ENCODE peak calls at places on chromosome 17, in ten cellular contexts. One of them, this sample, is unnamed.

GRCh38 chr17:4576729-4577322 is 7.5 kb upstream of the SMTNL2 start:
- DNase-seq in ovary: no peak
- DNase-seq in hepatocyte: peak; percentile 85
- DNase-seq in thoracic aorta: no peak
- DNase-seq in IMR-90: no peak
- DNase-seq in breast epithelium: no peak
- DNase-seq in osteoblast: no peak
- DNase-seq in right atrium auricular region: no peak
- DNase-seq in Panc1: no peak
- DNase-seq in left lung: no peak
- DNase-seq in this sample: no peak

GRCh38 chr17:79774561-79774975 is 3.4 kb upstream of the CBX2 start:
- DNase-seq in ovary: no peak
- DNase-seq in hepatocyte: no peak
- DNase-seq in thoracic aorta: no peak
- DNase-seq in IMR-90: no peak
- DNase-seq in breast epithelium: no peak
- DNase-seq in osteoblast: no peak
- DNase-seq in right atrium auricular region: no peak
- DNase-seq in Panc1: no peak
- DNase-seq in left lung: no peak
- DNase-seq in this sample: no peak

GRCh38 chr17:83145358-83145738 is 65.9 kb downstream of the METRNL start:
- DNase-seq in ovary: no peak
- DNase-seq in hepatocyte: no peak
- DNase-seq in thoracic aorta: no peak
- DNase-seq in IMR-90: no peak
- DNase-seq in breast epithelium: peak; percentile 11
- DNase-seq in osteoblast: no peak
- DNase-seq in right atrium auricular region: no peak
- DNase-seq in Panc1: no peak
- DNase-seq in left lung: no peak
- DNase-seq in this sample: peak; percentile 83

GRCh38 chr17:82678265-82678891 is 20.1 kb downstream of the RAB40B start:
- DNase-seq in ovary: no peak
- DNase-seq in hepatocyte: no peak
- DNase-seq in thoracic aorta: no peak
- DNase-seq in IMR-90: no peak
- DNase-seq in breast epithelium: no peak
- DNase-seq in osteoblast: peak; percentile 35
- DNase-seq in right atrium auricular region: no peak
- DNase-seq in Panc1: no peak
- DNase-seq in left lung: peak; percentile 68
- DNase-seq in this sample: no peak

GRCh38 chr17:77592503-77592902 is 366.0 kb upstream of the TNRC6C start:
- DNase-seq in ovary: no peak
- DNase-seq in hepatocyte: no peak
- DNase-seq in thoracic aorta: no peak
- DNase-seq in IMR-90: no peak
- DNase-seq in breast epithelium: no peak
- DNase-seq in osteoblast: no peak
- DNase-seq in right atrium auricular region: no peak
- DNase-seq in Panc1: no peak
- DNase-seq in left lung: no peak
- DNase-seq in this sample: no peak

GRCh38 chr17:79707931-79708891 is 22.5 kb upstream of the ENPP7 start:
- DNase-seq in ovary: peak; percentile 33
- DNase-seq in hepatocyte: peak; percentile 63
- DNase-seq in thoracic aorta: no peak
- DNase-seq in IMR-90: peak; percentile 38
- DNase-seq in breast epithelium: peak; percentile 35
- DNase-seq in osteoblast: peak; percentile 92
- DNase-seq in right atrium auricular region: no peak
- DNase-seq in Panc1: peak; percentile 7
- DNase-seq in left lung: no peak
- DNase-seq in this sample: peak; percentile 91

GRCh38 chr17:3704931-3705717 is 9.2 kb upstream of the P2RX5 start:
- DNase-seq in ovary: no peak
- DNase-seq in hepatocyte: no peak
- DNase-seq in thoracic aorta: no peak
- DNase-seq in IMR-90: no peak
- DNase-seq in breast epithelium: no peak
- DNase-seq in osteoblast: peak; percentile 69
- DNase-seq in right atrium auricular region: no peak
- DNase-seq in Panc1: no peak
- DNase-seq in left lung: no peak
- DNase-seq in this sample: no peak

GRCh38 chr17:58279016-58279671 is 1.6 kb downstream of the MPO start:
- DNase-seq in ovary: peak; percentile 17
- DNase-seq in hepatocyte: no peak
- DNase-seq in thoracic aorta: no peak
- DNase-seq in IMR-90: peak; percentile 30
- DNase-seq in breast epithelium: no peak
- DNase-seq in osteoblast: peak; percentile 82
- DNase-seq in right atrium auricular region: peak; percentile 73
- DNase-seq in Panc1: no peak
- DNase-seq in left lung: peak; percentile 87
- DNase-seq in this sample: no peak

GRCh38 chr17:42142371-42142896 is 12.4 kb downstream of the RAB5C start:
- DNase-seq in ovary: no peak
- DNase-seq in hepatocyte: no peak
- DNase-seq in thoracic aorta: no peak
- DNase-seq in IMR-90: peak; percentile 87
- DNase-seq in breast epithelium: no peak
- DNase-seq in osteoblast: peak; percentile 92
- DNase-seq in right atrium auricular region: no peak
- DNase-seq in Panc1: no peak
- DNase-seq in left lung: no peak
- DNase-seq in this sample: no peak

GRCh38 chr17:35299108-35299507 is 56.2 kb downstream of the SLFN5 start:
- DNase-seq in ovary: no peak
- DNase-seq in hepatocyte: no peak
- DNase-seq in thoracic aorta: no peak
- DNase-seq in IMR-90: no peak
- DNase-seq in breast epithelium: peak; percentile 75
- DNase-seq in osteoblast: no peak
- DNase-seq in right atrium auricular region: no peak
- DNase-seq in Panc1: no peak
- DNase-seq in left lung: no peak
- DNase-seq in this sample: peak; percentile 25

GRCh38 chr17:72900542-72900941 is 191.9 kb downstream of the SLC39A11 start:
- DNase-seq in ovary: no peak
- DNase-seq in hepatocyte: no peak
- DNase-seq in thoracic aorta: no peak
- DNase-seq in IMR-90: peak; percentile 11
- DNase-seq in breast epithelium: no peak
- DNase-seq in osteoblast: no peak
- DNase-seq in right atrium auricular region: no peak
- DNase-seq in Panc1: no peak
- DNase-seq in left lung: no peak
- DNase-seq in this sample: no peak

GRCh38 chr17:5540321-5540720 is 44.0 kb downstream of the NLRP1 start:
- DNase-seq in ovary: no peak
- DNase-seq in hepatocyte: no peak
- DNase-seq in thoracic aorta: no peak
- DNase-seq in IMR-90: no peak
- DNase-seq in breast epithelium: no peak
- DNase-seq in osteoblast: no peak
- DNase-seq in right atrium auricular region: no peak
- DNase-seq in Panc1: no peak
- DNase-seq in left lung: no peak
- DNase-seq in this sample: peak; percentile 12

GRCh38 chr17:33949100-33949499 is 306.0 kb upstream of the CCL2 start:
- DNase-seq in ovary: no peak
- DNase-seq in hepatocyte: peak; percentile 28
- DNase-seq in thoracic aorta: no peak
- DNase-seq in IMR-90: no peak
- DNase-seq in breast epithelium: no peak
- DNase-seq in osteoblast: no peak
- DNase-seq in right atrium auricular region: no peak
- DNase-seq in Panc1: no peak
- DNase-seq in left lung: no peak
- DNase-seq in this sample: peak; percentile 42

GRCh38 chr17:37518816-37519215 is 29.1 kb downstream of the DUSP14 start:
- DNase-seq in ovary: no peak
- DNase-seq in hepatocyte: no peak
- DNase-seq in thoracic aorta: no peak
- DNase-seq in IMR-90: no peak
- DNase-seq in breast epithelium: no peak
- DNase-seq in osteoblast: no peak
- DNase-seq in right atrium auricular region: no peak
- DNase-seq in Panc1: no peak
- DNase-seq in left lung: no peak
- DNase-seq in this sample: no peak

GRCh38 chr17:77164483-77165030 is 23.8 kb downstream of the SEC14L1 start:
- DNase-seq in ovary: no peak
- DNase-seq in hepatocyte: no peak
- DNase-seq in thoracic aorta: no peak
- DNase-seq in IMR-90: peak; percentile 53
- DNase-seq in breast epithelium: no peak
- DNase-seq in osteoblast: no peak
- DNase-seq in right atrium auricular region: no peak
- DNase-seq in Panc1: no peak
- DNase-seq in left lung: no peak
- DNase-seq in this sample: no peak

DNA sequence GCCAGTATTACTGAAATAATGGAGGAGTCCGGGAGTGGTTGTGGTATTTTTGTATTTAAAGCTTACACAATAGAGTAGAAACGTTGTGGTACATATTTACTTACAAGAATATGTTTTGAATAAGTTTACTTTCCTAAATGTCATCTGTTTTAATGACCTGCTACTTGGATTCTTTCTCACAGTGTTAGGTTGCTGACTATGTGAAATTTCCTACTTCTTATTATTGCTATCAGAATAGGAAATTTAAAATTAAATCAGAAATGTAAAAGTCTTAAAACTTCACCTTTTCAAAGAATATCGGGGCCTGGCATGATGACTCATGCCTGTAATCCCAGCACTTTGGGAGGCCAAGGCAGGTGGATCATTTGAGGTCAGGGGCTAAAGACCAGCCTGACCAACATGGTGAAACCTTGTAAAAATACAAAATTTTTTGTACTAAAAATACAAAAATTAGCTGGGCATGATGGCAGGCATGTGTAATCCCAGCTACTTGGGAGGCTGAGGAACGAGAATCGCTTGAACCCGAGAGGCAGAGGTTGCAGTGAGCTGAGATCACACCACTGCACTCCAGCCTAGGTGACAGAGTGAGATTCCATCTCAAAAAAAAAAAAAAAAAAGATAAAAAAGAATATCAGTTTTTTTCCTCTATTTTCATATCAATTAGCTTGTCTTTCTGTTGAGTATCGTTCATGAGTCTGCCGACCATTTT is 77.8 kb downstream of the VMP1 start:
- DNase-seq in ovary: no peak
- DNase-seq in hepatocyte: no peak
- DNase-seq in thoracic aorta: no peak
- DNase-seq in IMR-90: no peak
- DNase-seq in breast epithelium: no peak
- DNase-seq in osteoblast: no peak
- DNase-seq in right atrium auricular region: no peak
- DNase-seq in Panc1: no peak
- DNase-seq in left lung: no peak
- DNase-seq in this sample: no peak
- H3K4me3 ChIP-seq in ovary: no peak overlapping the region
- H3K4me3 ChIP-seq in hepatocyte: no peak overlapping the region
- H3K4me3 ChIP-seq in thoracic aorta: no peak overlapping the region
- H3K4me3 ChIP-seq in IMR-90: no peak overlapping the region
- H3K4me3 ChIP-seq in breast epithelium: no peak overlapping the region
- H3K4me3 ChIP-seq in osteoblast: no peak overlapping the region
- H3K4me3 ChIP-seq in right atrium auricular region: no peak overlapping the region
- H3K4me3 ChIP-seq in Panc1: no peak overlapping the region
- H3K4me3 ChIP-seq in left lung: no peak overlapping the region
- H3K4me3 ChIP-seq in this sample: no peak overlapping the region

GRCh38 chr17:28812136-28812979 is 30.2 kb downstream of the FAM222B start:
- DNase-seq in ovary: peak; percentile 96
- DNase-seq in hepatocyte: peak; percentile 98
- DNase-seq in thoracic aorta: peak; percentile 93
- DNase-seq in IMR-90: peak; percentile 96
- DNase-seq in breast epithelium: peak; percentile 96
- DNase-seq in osteoblast: peak; percentile 100
- DNase-seq in right atrium auricular region: peak; percentile 97
- DNase-seq in Panc1: peak; percentile 65
- DNase-seq in left lung: peak; percentile 99
- DNase-seq in this sample: peak; percentile 99
- TF ChIP-seq CTCF in ovary: no peak
- TF ChIP-seq CTCF in hepatocyte: no peak
- TF ChIP-seq CTCF in thoracic aorta: peak; percentile 12
- TF ChIP-seq CTCF in IMR-90: no peak
- TF ChIP-seq CTCF in breast epithelium: no peak
- TF ChIP-seq CTCF in osteoblast: no peak
- TF ChIP-seq CTCF in right atrium auricular region: no peak
- TF ChIP-seq CTCF in Panc1: no peak
- TF ChIP-seq CTCF in left lung: no peak
- TF ChIP-seq CTCF in this sample: no peak

DNA sequence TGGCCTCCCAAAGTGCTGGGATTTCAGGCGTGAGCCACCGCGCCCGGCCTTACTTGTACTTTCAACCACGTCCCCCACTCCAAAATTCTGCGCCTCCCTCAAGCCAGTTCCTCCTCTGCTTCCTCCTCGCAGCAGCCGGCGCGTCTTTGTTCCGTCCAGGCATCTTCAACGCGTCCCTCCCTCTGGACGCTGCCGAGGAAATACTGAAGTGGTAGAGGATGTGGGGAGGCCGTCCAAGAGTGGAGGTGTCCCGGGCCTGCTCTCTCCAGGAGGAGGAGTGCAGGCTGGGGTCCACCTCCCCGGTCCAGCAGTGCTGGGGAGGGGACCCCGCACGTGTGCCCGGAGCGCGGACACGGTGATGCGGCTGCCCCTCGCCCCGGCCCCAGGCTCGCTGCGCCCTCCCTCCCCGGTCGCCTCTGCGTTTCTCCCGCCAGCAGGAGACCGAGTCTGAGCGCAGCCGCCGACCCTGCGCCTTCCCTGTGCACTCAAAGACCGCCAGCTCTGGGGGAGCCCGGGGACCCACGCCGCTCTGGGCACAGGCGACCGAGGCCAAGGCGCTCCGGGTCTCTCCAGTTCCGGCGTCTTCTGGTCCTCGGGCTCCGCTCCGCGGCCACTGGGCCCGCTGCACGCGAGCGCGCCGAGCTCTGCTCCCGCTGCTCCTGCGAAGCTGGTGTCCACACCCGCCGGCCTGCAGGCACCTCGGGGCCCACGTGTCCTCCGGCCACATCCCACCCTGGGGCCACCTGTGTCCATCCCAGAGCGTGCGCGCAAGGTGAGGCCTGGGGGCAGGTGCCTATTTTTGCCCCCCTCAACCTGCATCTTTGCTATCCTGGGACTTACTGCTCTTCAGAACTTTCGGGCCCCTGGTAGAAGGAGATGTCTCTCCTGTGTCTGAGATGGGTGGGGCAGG is 31.7 kb downstream of the OSBPL7 start:
- DNase-seq in ovary: no peak
- DNase-seq in hepatocyte: peak; percentile 69
- DNase-seq in thoracic aorta: no peak
- DNase-seq in IMR-90: peak; percentile 38
- DNase-seq in breast epithelium: no peak
- DNase-seq in osteoblast: peak; percentile 93
- DNase-seq in right atrium auricular region: peak; percentile 56
- DNase-seq in Panc1: no peak
- DNase-seq in left lung: peak; percentile 84
- DNase-seq in this sample: peak; percentile 87
- H3K4me3 ChIP-seq in ovary: peak overlapping the region; percentile 29
- H3K4me3 ChIP-seq in hepatocyte: no peak overlapping the region
- H3K4me3 ChIP-seq in thoracic aorta: peak overlapping the region; percentile 64
- H3K4me3 ChIP-seq in IMR-90: peak overlapping the region; percentile 40
- H3K4me3 ChIP-seq in breast epithelium: peak overlapping the region; percentile 60
- H3K4me3 ChIP-seq in osteoblast: peak overlapping the region; percentile 47
- H3K4me3 ChIP-seq in right atrium auricular region: peak overlapping the region; percentile 47
- H3K4me3 ChIP-seq in Panc1: peak overlapping the region; percentile 60
- H3K4me3 ChIP-seq in left lung: peak overlapping the region; percentile 24
- H3K4me3 ChIP-seq in this sample: no peak overlapping the region

GRCh38 chr17:44981221-44981968 is 13.3 kb upstream of the C1QL1 start:
- DNase-seq in ovary: no peak
- DNase-seq in hepatocyte: peak; percentile 45
- DNase-seq in thoracic aorta: no peak
- DNase-seq in IMR-90: peak; percentile 94
- DNase-seq in breast epithelium: no peak
- DNase-seq in osteoblast: no peak
- DNase-seq in right atrium auricular region: no peak
- DNase-seq in Panc1: peak; percentile 69
- DNase-seq in left lung: no peak
- DNase-seq in this sample: no peak
- TF ChIP-seq CTCF in ovary: no peak
- TF ChIP-seq CTCF in hepatocyte: no peak
- TF ChIP-seq CTCF in thoracic aorta: no peak
- TF ChIP-seq CTCF in IMR-90: no peak
- TF ChIP-seq CTCF in breast epithelium: no peak
- TF ChIP-seq CTCF in osteoblast: no peak
- TF ChIP-seq CTCF in right atrium auricular region: no peak
- TF ChIP-seq CTCF in Panc1: no peak
- TF ChIP-seq CTCF in left lung: no peak
- TF ChIP-seq CTCF in this sample: no peak